ENCODE peak calls at places on chromosomes 13 and 19, in nine cellular contexts. One of them, this sample, is unnamed.

GRCh38 chr13:33615436-33615835 is 202.5 kb upstream of the RFC3 start:
- DNase-seq in SK-N-SH: peak; percentile 27
- DNase-seq in HCT116: no peak
- DNase-seq in SK-N-MC: no peak
- DNase-seq in breast epithelium: no peak
- DNase-seq in stomach: no peak
- DNase-seq in transverse colon: no peak
- DNase-seq in GM23338: no peak
- DNase-seq in K562: no peak
- DNase-seq in this sample: no peak

GRCh38 chr13:99356216-99357089 is 49.3 kb upstream of the GPR183 start:
- DNase-seq in SK-N-SH: no peak
- DNase-seq in HCT116: no peak
- DNase-seq in SK-N-MC: no peak
- DNase-seq in breast epithelium: no peak
- DNase-seq in stomach: no peak
- DNase-seq in transverse colon: peak; percentile 45
- DNase-seq in GM23338: no peak
- DNase-seq in K562: no peak
- DNase-seq in this sample: no peak

GRCh38 chr13:20501548-20501947 is 24.1 kb downstream of the CRYL1 start:
- DNase-seq in SK-N-SH: no peak
- DNase-seq in HCT116: no peak
- DNase-seq in SK-N-MC: no peak
- DNase-seq in breast epithelium: no peak
- DNase-seq in stomach: no peak
- DNase-seq in transverse colon: no peak
- DNase-seq in GM23338: no peak
- DNase-seq in K562: no peak
- DNase-seq in this sample: no peak

GRCh38 chr19:4653793-4654436 is 14.6 kb downstream of the TNFAIP8L1 start:
- DNase-seq in SK-N-SH: no peak
- DNase-seq in HCT116: no peak
- DNase-seq in SK-N-MC: no peak
- DNase-seq in breast epithelium: no peak
- DNase-seq in stomach: no peak
- DNase-seq in transverse colon: no peak
- DNase-seq in GM23338: no peak
- DNase-seq in K562: peak; percentile 9
- DNase-seq in this sample: no peak

GRCh38 chr13:103812966-103813365 is 746.7 kb upstream of the SLC10A2 start:
- DNase-seq in SK-N-SH: peak; percentile 27
- DNase-seq in HCT116: no peak
- DNase-seq in SK-N-MC: no peak
- DNase-seq in breast epithelium: no peak
- DNase-seq in stomach: no peak
- DNase-seq in transverse colon: no peak
- DNase-seq in GM23338: no peak
- DNase-seq in K562: no peak
- DNase-seq in this sample: no peak

GRCh38 chr13:46831588-46832194 is 34.7 kb upstream of the ESD start:
- DNase-seq in SK-N-SH: peak; percentile 33
- DNase-seq in HCT116: peak; percentile 51
- DNase-seq in SK-N-MC: peak; percentile 56
- DNase-seq in breast epithelium: no peak
- DNase-seq in stomach: no peak
- DNase-seq in transverse colon: peak; percentile 20
- DNase-seq in GM23338: peak; percentile 71
- DNase-seq in K562: peak; percentile 28
- DNase-seq in this sample: no peak

GRCh38 chr19:56671613-56671994 is at the start of gene ZNF835:
- DNase-seq in SK-N-SH: peak; percentile 94
- DNase-seq in HCT116: no peak
- DNase-seq in SK-N-MC: no peak
- DNase-seq in breast epithelium: peak; percentile 90
- DNase-seq in stomach: peak; percentile 76
- DNase-seq in transverse colon: peak; percentile 87
- DNase-seq in GM23338: peak; percentile 70
- DNase-seq in K562: no peak
- DNase-seq in this sample: peak; percentile 98

GRCh38 chr13:73096173-73097117 is 37.6 kb downstream of the KLF5 start:
- DNase-seq in SK-N-SH: no peak
- DNase-seq in HCT116: no peak
- DNase-seq in SK-N-MC: no peak
- DNase-seq in breast epithelium: no peak
- DNase-seq in stomach: no peak
- DNase-seq in transverse colon: no peak
- DNase-seq in GM23338: no peak
- DNase-seq in K562: peak; percentile 8
- DNase-seq in this sample: no peak

GRCh38 chr13:31755803-31756212 is 16.5 kb downstream of the RXFP2 start:
- DNase-seq in SK-N-SH: no peak
- DNase-seq in HCT116: no peak
- DNase-seq in SK-N-MC: no peak
- DNase-seq in breast epithelium: no peak
- DNase-seq in stomach: no peak
- DNase-seq in transverse colon: no peak
- DNase-seq in GM23338: no peak
- DNase-seq in K562: no peak
- DNase-seq in this sample: peak; percentile 9

GRCh38 chr19:8392017-8392591 is 1.9 kb downstream of the RAB11B start:
- DNase-seq in SK-N-SH: peak; percentile 57
- DNase-seq in HCT116: no peak
- DNase-seq in SK-N-MC: no peak
- DNase-seq in breast epithelium: no peak
- DNase-seq in stomach: peak; percentile 81
- DNase-seq in transverse colon: no peak
- DNase-seq in GM23338: no peak
- DNase-seq in K562: no peak
- DNase-seq in this sample: peak; percentile 74

GRCh38 chr13:70339738-70340137 is 231.5 kb upstream of the KLHL1 start:
- DNase-seq in SK-N-SH: no peak
- DNase-seq in HCT116: peak; percentile 6
- DNase-seq in SK-N-MC: no peak
- DNase-seq in breast epithelium: no peak
- DNase-seq in stomach: peak; percentile 28
- DNase-seq in transverse colon: no peak
- DNase-seq in GM23338: peak; percentile 83
- DNase-seq in K562: no peak
- DNase-seq in this sample: no peak

GRCh38 chr13:19720039-19720438 is 62.7 kb downstream of the PSPC1 start:
- DNase-seq in SK-N-SH: no peak
- DNase-seq in HCT116: no peak
- DNase-seq in SK-N-MC: no peak
- DNase-seq in breast epithelium: no peak
- DNase-seq in stomach: no peak
- DNase-seq in transverse colon: no peak
- DNase-seq in GM23338: no peak
- DNase-seq in K562: no peak
- DNase-seq in this sample: no peak

DNA sequence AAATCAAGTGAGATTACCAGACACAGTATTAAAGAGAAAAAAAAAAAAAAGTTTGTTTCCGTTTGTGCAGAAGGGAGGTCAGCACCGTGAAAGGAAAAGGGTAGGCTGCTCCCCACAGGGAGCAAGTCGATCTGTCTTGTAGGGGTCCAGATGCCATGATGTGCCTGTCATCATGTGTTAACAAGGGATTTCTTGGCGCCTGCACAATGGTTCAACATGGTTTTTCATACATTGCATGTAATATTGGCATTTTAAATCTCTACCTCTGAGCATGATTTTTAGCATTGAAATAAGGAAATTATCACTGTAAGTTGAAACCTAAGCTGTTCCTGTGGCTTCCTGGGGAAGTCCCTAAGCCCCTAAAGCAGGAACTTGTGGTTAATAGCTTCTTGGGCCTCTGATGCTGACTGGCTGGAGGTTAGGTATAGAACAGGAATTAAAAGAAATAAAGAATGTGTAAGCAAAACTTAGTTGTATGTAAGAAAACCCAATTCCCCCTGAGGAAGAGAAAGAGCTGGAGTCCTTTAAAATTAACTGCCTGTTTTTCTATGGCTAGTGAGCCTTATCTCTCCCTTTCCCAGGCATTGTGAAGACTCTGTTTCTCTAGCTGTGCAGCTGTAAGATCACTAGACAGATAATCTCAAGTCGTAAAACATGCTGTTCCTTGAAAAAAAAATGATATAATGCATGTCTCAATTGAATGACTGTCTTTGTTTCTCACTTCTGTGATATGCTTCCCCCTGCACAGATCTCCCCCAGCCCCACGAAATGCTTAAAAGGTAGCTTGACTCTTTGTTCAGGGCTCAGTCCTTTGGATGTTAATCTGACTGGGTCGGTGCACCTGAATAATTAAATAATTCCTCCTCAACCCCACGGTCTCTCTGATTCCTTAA is 7.4 kb upstream of the FCGBP start:
- DNase-seq in SK-N-SH: no peak
- DNase-seq in HCT116: no peak
- DNase-seq in SK-N-MC: peak; percentile 95
- DNase-seq in breast epithelium: no peak
- DNase-seq in stomach: peak; percentile 33
- DNase-seq in transverse colon: peak; percentile 55
- DNase-seq in GM23338: no peak
- DNase-seq in K562: no peak
- DNase-seq in this sample: peak; percentile 71
- TF ChIP-seq POLR2AphosphoS5 in SK-N-SH: no peak
- TF ChIP-seq POLR2AphosphoS5 in HCT116: no peak
- TF ChIP-seq POLR2AphosphoS5 in SK-N-MC: peak; percentile 60
- TF ChIP-seq POLR2AphosphoS5 in breast epithelium: no peak
- TF ChIP-seq POLR2AphosphoS5 in stomach: no peak
- TF ChIP-seq POLR2AphosphoS5 in transverse colon: no peak
- TF ChIP-seq POLR2AphosphoS5 in GM23338: no peak
- TF ChIP-seq POLR2AphosphoS5 in K562: no peak
- TF ChIP-seq POLR2AphosphoS5 in this sample: no peak

DNA sequence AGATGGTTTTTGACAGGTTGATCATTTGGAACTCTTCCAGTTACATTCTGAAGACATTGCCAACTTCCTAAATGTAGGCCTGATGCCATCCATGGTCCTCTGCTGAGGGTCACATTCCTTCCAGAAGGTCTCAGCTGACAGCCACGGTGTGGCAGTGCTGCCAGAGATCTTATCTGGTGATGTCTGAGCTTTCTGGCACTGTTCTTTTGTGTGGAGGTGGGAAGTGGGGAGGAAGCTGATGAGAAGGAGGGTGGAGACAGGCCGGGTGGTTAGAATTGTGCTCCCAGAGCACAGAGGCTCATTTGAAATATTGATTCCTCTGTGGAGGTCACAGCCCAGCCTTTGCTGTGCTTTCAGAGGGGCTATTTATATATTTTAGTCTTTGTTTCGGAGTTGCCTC is 16.1 kb upstream of the MTIF3 start:
- DNase-seq in SK-N-SH: no peak
- DNase-seq in HCT116: no peak
- DNase-seq in SK-N-MC: no peak
- DNase-seq in breast epithelium: no peak
- DNase-seq in stomach: no peak
- DNase-seq in transverse colon: no peak
- DNase-seq in GM23338: no peak
- DNase-seq in K562: no peak
- DNase-seq in this sample: no peak
- H3K4me3 ChIP-seq in SK-N-SH: no peak overlapping the region
- H3K4me3 ChIP-seq in HCT116: no peak overlapping the region
- H3K4me3 ChIP-seq in SK-N-MC: no peak overlapping the region
- H3K4me3 ChIP-seq in breast epithelium: no peak overlapping the region
- H3K4me3 ChIP-seq in stomach: no peak overlapping the region
- H3K4me3 ChIP-seq in transverse colon: no peak overlapping the region
- H3K4me3 ChIP-seq in GM23338: no peak overlapping the region
- H3K4me3 ChIP-seq in K562: no peak overlapping the region
- H3K4me3 ChIP-seq in this sample: no peak overlapping the region

GRCh38 chr13:60343978-60344377 is 53.0 kb upstream of the TDRD3 start:
- DNase-seq in SK-N-SH: no peak
- DNase-seq in HCT116: no peak
- DNase-seq in SK-N-MC: no peak
- DNase-seq in breast epithelium: no peak
- DNase-seq in stomach: no peak
- DNase-seq in transverse colon: no peak
- DNase-seq in GM23338: no peak
- DNase-seq in K562: no peak
- DNase-seq in this sample: no peak
- TF ChIP-seq POLR2AphosphoS5 in SK-N-SH: no peak
- TF ChIP-seq POLR2AphosphoS5 in HCT116: no peak
- TF ChIP-seq POLR2AphosphoS5 in SK-N-MC: no peak
- TF ChIP-seq POLR2AphosphoS5 in breast epithelium: no peak
- TF ChIP-seq POLR2AphosphoS5 in stomach: no peak
- TF ChIP-seq POLR2AphosphoS5 in transverse colon: no peak
- TF ChIP-seq POLR2AphosphoS5 in GM23338: no peak
- TF ChIP-seq POLR2AphosphoS5 in K562: no peak
- TF ChIP-seq POLR2AphosphoS5 in this sample: no peak

DNA sequence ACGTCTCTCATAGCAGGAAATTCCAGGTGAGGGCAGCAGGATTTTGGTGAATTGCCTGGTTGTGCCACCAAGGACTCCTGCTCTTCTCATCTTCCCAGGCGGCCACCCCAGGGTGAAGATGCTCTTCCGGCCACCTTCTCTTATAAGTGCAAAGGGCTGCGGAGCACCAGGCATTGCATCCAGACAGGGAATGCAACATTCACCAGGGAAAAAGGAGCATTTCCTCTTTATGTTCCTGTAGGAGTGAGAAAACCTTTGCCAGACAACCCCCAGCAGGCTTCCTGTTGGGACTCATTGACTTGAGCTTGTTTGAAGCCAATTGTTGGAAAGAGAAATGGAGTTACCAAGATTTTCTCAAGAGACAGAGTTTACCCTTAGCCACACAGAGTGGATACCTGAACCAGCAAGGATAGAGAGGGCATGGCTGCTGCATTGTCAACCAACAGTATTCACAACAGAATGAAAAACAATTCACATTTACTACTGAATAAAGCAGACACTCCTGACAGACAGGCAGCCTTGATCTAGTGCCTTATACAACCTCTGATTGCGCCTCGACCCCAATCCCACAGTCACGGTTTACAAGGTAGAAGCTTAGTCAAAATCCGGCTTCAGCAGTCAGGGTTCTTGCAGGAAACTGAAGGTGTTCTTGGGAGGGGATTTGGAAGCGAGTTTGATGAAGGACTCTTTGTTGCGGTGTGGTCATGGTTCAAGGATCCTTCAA is 1.8 kb upstream of the ATP11A start:
- DNase-seq in SK-N-SH: no peak
- DNase-seq in HCT116: no peak
- DNase-seq in SK-N-MC: no peak
- DNase-seq in breast epithelium: peak; percentile 15
- DNase-seq in stomach: peak; percentile 17
- DNase-seq in transverse colon: no peak
- DNase-seq in GM23338: no peak
- DNase-seq in K562: no peak
- DNase-seq in this sample: no peak
- H3K4me3 ChIP-seq in SK-N-SH: no peak overlapping the region
- H3K4me3 ChIP-seq in HCT116: no peak overlapping the region
- H3K4me3 ChIP-seq in SK-N-MC: no peak overlapping the region
- H3K4me3 ChIP-seq in breast epithelium: no peak overlapping the region
- H3K4me3 ChIP-seq in stomach: no peak overlapping the region
- H3K4me3 ChIP-seq in transverse colon: no peak overlapping the region
- H3K4me3 ChIP-seq in GM23338: no peak overlapping the region
- H3K4me3 ChIP-seq in K562: no peak overlapping the region
- H3K4me3 ChIP-seq in this sample: no peak overlapping the region

This sample was measured in upper lobe of left lung.